ENCODE peak calls at places on chromosomes 7 and 10, in seven cellular contexts. H is IMR-90, Z is neural progenitor cell, D is astrocyte, M is SK-N-SH, I is HepG2, J is K562. L is an unnamed sample. For H3K4me1, the result is how much of the 10 kb centered on the place peaks cover.

GRCh38 chr10:599767-600166 is 89.7 kb downstream of the DIP2C start:
- DNase-seq in M (no peak), D (no peak), I (no peak), J (no peak), H (no peak), Z (no peak), L (no peak)

GRCh38 chr7:73833251-73833919 is 2.6 kb downstream of the CLDN4 start:
- DNase-seq in I (peak), M (no peak), D (no peak), H (no peak), J (no peak), Z (no peak), L (no peak)

GRCh38 chr7:34337163-34337562 is 320.9 kb upstream of the NPSR1 start:
- DNase-seq in D (no peak), Z (no peak), H (no peak), M (no peak), J (no peak), I (no peak), L (no peak)

GRCh38 chr10:79301754-79302530 is 45.3 kb upstream of the PPIF start:
- DNase-seq in I (no peak), J (no peak), D (no peak), Z (no peak), M (no peak), H (no peak), L (no peak)

GRCh38 chr10:21053953-21054352 is 156.8 kb upstream of the NEBL start:
- DNase-seq in M (no peak), Z (no peak), J (no peak), H (no peak), D (no peak), I (no peak), L (no peak)

GRCh38 chr7:159198016-159198724 is 53.5 kb upstream of the VIPR2 start:
- DNase-seq in M (no peak), Z (no peak), H (no peak), J (no peak), I (no peak), D (no peak), L (no peak)

GRCh38 chr7:100406767-100407166 is 21.7 kb downstream of the ZCWPW1 start:
- DNase-seq in Z (no peak), H (peak), D (peak), I (no peak), J (no peak), M (no peak), L (peak)

GRCh38 chr10:119693262-119693957 is 32.4 kb upstream of the INPP5F start:
- DNase-seq in J (no peak), I (peak), D (peak), Z (no peak), H (no peak), M (no peak), L (no peak)

GRCh38 chr7:23072043-23072442 is 33.5 kb upstream of the KLHL7 start:
- DNase-seq in Z (no peak), D (no peak), H (peak), I (no peak), M (no peak), J (no peak), L (peak)

GRCh38 chr7:157501576-157501975 is 164.8 kb downstream of the DNAJB6 start:
- DNase-seq in D (no peak), I (no peak), M (no peak), Z (no peak), J (no peak), H (no peak), L (no peak)

GRCh38 chr10:86945361-86946214 is 11.8 kb downstream of the MMRN2 start:
- DNase-seq in H (no peak), J (no peak), I (peak), Z (peak), M (peak), D (no peak), L (peak)

GRCh38 chr10:27223964-27224363 is 16.6 kb downstream of the ACBD5 start:
- DNase-seq in D (no peak), H (peak), M (peak), J (peak), I (peak), Z (peak), L (peak)

GRCh38 chr10:124068929-124069328 is 24.5 kb downstream of the CHST15 start:
- DNase-seq in D (no peak), M (no peak), H (no peak), J (no peak), I (no peak), Z (no peak), L (no peak)

GRCh38 chr7:127997226-127997922 is 33.9 kb downstream of the LRRC4 start:
- DNase-seq in M (no peak), H (peak), Z (peak), I (peak), J (no peak), D (no peak), L (peak)

GRCh38 chr7:6121141-6121540 is 90.0 kb downstream of the ANKRD61 start:
- DNase-seq in H (peak), D (peak), J (no peak), I (no peak), M (no peak), Z (no peak), L (peak)

GRCh38 chr7:101993311-101993710 is 175.9 kb downstream of the CUX1 start:
- DNase-seq in J (no peak), D (no peak), H (no peak), Z (no peak), I (no peak), M (no peak), L (no peak)

GRCh38 chr10:498760-499435 is 190.6 kb downstream of the DIP2C start:
- DNase-seq in H (no peak), D (no peak), J (no peak), M (no peak), I (no peak), Z (no peak), L (no peak)

GRCh38 chr10:78215645-78216044 is 182.0 kb downstream of the RPS24 start:
- DNase-seq in D (peak), I (no peak), M (no peak), H (peak), J (no peak), Z (no peak), L (peak)

GRCh38 chr7:111090834-111091233 is at the start of gene LRRN3:
- DNase-seq in H (peak), D (peak), Z (peak), J (peak), I (no peak), M (peak), L (peak)

GRCh38 chr7:33750177-33750576 is 155.2 kb upstream of the BMPER start:
- DNase-seq in Z (no peak), D (peak), M (no peak), H (peak), I (no peak), J (no peak), L (peak)

GRCh38 chr7:24054231-24054630 is 229.8 kb upstream of the NPY start:
- DNase-seq in M (no peak), I (no peak), H (no peak), J (no peak), Z (no peak), D (no peak), L (no peak)

GRCh38 chr10:95840681-95841080 is 67.1 kb upstream of the CC2D2B start:
- DNase-seq in D (no peak), I (no peak), J (no peak), M (no peak), Z (no peak), H (no peak), L (no peak)

GRCh38 chr10:34729619-34730018 is 85.5 kb downstream of the PARD3 start:
- DNase-seq in D (no peak), M (no peak), J (no peak), I (no peak), H (no peak), Z (no peak), L (no peak)

GRCh38 chr7:103689262-103689661 is 243.3 kb upstream of the SLC26A5 start:
- DNase-seq in M (no peak), Z (no peak), J (no peak), H (peak), D (peak), I (no peak), L (no peak)

GRCh38 chr10:52172581-52172980 is 141.5 kb upstream of the DKK1 start:
- DNase-seq in H (peak), D (no peak), I (no peak), Z (peak), M (no peak), J (no peak), L (peak)

GRCh38 chr10:113273151-113273876 is 279.5 kb upstream of the HABP2 start:
- DNase-seq in D (peak), J (no peak), I (no peak), Z (peak), M (no peak), H (no peak), L (peak)

GRCh38 chr10:117165557-117166419 is 27.7 kb upstream of the VAX1 start:
- DNase-seq in Z (peak), I (no peak), M (peak), J (peak), D (peak), H (peak), L (peak)

GRCh38 chr7:155667241-155667849 is 22.9 kb downstream of the RBM33 start:
- DNase-seq in I (no peak), M (no peak), H (no peak), J (no peak), Z (no peak), D (no peak), L (no peak)

GRCh38 chr10:122368502-122369254 is 5.8 kb upstream of the PLEKHA1 start:
- DNase-seq in D (no peak), M (no peak), J (no peak), H (no peak), Z (peak), I (no peak), L (no peak)

GRCh38 chr10:95832216-95833037 is 75.3 kb upstream of the CC2D2B start:
- DNase-seq in H (no peak), D (no peak), M (no peak), I (no peak), Z (no peak), J (no peak), L (no peak)

GRCh38 chr7:128705891-128706333 is 33.2 kb upstream of the CALU start:
- DNase-seq in M (no peak), J (no peak), H (peak), D (no peak), Z (no peak), I (no peak), L (peak)

GRCh38 chr10:15344876-15345285 is 26.2 kb downstream of the FAM171A1 start:
- DNase-seq in M (no peak), Z (peak), I (peak), H (peak), J (peak), D (peak), L (peak)

GRCh38 chr10:79176949-79177602 is 108.3 kb downstream of the ZMIZ1 start:
- DNase-seq in H (peak), M (peak), Z (no peak), D (peak), I (peak), J (no peak), L (peak)

GRCh38 chr7:149456770-149457421 is 4.0 kb downstream of the ZNF777 start:
- DNase-seq in Z (no peak), M (no peak), D (no peak), H (peak), I (no peak), J (no peak), L (peak)

GRCh38 chr10:26365681-26366327 is 72.3 kb upstream of the APBB1IP start:
- DNase-seq in Z (no peak), D (no peak), M (no peak), H (no peak), J (no peak), I (no peak), L (peak)

GRCh38 chr10:96987842-96988175 is 155.7 kb downstream of the LCOR start:
- DNase-seq in J (no peak), H (peak), I (no peak), D (peak), Z (no peak), M (no peak), L (peak)

GRCh38 chr10:114103286-114103685 is 59.6 kb downstream of the ADRB1 start:
- DNase-seq in H (peak), Z (peak), M (peak), J (peak), I (peak), D (peak), L (peak)

GRCh38 chr7:11161499-11161898 is 187.8 kb downstream of the PHF14 start:
- DNase-seq in M (no peak), I (no peak), Z (no peak), H (no peak), D (no peak), J (no peak), L (no peak)
- H3K4me1 ChIP-seq in M (under half), I (under half), Z (under half), H (under half), D (under half), J (under half), L (under half)

GRCh38 chr10:5317547-5318107 is 47.1 kb upstream of the UCN3 start:
- DNase-seq in D (peak), J (peak), H (peak), I (peak), Z (no peak), M (no peak), L (peak)
- H2AFZ ChIP-seq in D (peak), J (peak), H (peak), I (no peak), Z (no peak), M (no peak), L (no peak)

DNA sequence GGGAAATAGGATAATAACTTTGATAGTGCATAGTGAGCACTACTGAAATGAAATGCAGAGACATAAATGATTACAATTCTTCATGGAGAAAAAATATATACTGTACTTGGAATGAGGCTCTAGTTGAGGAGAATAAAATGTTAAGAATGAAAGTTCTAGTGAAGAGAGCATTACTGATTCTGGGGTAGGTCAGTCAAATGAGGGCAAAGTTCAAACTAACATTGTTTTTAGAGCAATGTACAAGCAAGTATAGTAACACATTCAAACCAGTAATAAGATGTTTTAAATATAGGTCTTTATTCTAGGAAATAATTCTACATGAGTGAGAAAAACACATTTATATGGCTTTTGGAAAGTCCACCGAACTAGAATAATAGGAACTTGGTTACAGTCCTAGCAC is 86.5 kb downstream of the CDK6 start:
- DNase-seq in J (no peak), I (peak), M (no peak), Z (no peak), D (no peak), H (no peak), L (no peak)
- H3K4me1 ChIP-seq in J (under half), I (half or more), M (under half), Z (under half), D (half or more), H (under half), L (half or more)

DNA sequence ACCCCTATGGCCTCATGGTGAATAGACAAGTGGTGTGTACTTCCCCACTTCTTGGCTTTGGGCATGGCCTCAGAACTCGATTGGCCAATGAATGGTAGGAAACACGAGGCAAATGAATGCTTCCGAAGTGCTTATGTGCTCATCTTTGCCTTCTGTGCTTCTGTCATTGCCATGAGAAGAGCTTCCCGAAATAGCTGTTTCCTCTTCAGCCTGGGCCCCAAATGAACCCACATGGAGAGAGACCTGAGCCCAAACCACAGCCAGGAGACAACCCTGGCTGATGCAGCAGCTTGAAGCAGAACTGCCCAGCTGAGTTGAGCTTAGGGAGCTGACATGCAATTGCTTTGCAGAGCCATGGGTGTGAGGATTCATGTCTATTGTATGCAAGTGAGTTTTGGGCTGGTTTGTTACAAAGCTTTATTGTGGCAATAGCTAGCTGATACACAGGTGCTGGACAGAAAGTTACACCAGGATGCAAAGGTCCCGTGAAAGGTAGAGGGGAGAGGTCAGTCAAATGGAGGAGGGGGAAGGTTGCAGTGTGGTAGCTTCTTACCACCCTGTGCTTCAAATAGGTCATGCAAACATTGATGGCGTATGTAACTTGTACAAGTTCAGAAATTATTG is 328.2 kb downstream of the PLXNA4 start:
- DNase-seq in H (no peak), M (no peak), J (no peak), Z (no peak), I (no peak), D (no peak), L (no peak)
- H2AFZ ChIP-seq in H (no peak), M (no peak), J (no peak), Z (no peak), I (no peak), D (no peak), L (no peak)

DNA sequence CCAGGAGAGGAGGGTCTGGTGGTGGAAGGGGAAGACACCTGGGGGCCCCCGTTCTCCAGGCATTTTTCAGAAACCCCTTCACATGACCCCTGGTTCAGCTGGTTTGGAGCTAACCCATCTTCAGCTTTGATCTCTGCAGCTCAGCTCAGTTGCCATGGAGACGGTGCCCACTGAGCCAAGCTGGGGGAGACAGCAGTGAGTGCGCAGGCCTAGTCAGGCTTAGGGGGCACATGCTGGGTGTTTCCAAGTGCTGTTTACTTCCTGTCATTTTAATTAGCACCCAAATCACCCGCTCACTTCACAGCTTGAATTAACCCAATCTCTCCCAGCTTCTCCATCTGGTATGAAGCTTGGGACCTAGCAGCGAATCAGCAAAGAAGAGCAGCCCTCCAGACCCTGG is 9.0 kb downstream of the SPOCK2 start:
- DNase-seq in D (no peak), H (no peak), Z (peak), M (peak), J (no peak), I (no peak), L (no peak)
- H3K4me1 ChIP-seq in D (under half), H (under half), Z (under half), M (under half), J (under half), I (under half), L (under half)

L was measured in GM23248.